ENCODE peak calls at places on chromosomes 16 and 17, in five cellular contexts. One of them, this sample, is unnamed.

GRCh38 chr17:81563861-81564586 is 11.9 kb upstream of the FAAP100 start:
- DNase-seq in A549: no peak
- DNase-seq in SK-N-SH: no peak
- DNase-seq in GM23338: no peak
- DNase-seq in HCT116: no peak
- DNase-seq in this sample: peak

GRCh38 chr17:9050801-9051401 is 29.6 kb downstream of the NTN1 start:
- DNase-seq in SK-N-SH: no peak
- DNase-seq in GM23338: peak
- DNase-seq in HCT116: peak
- DNase-seq in A549: peak
- DNase-seq in this sample: no peak

GRCh38 chr17:72192409-72193192 is 71.8 kb downstream of the SOX9 start:
- DNase-seq in HCT116: no peak
- DNase-seq in GM23338: no peak
- DNase-seq in A549: no peak
- DNase-seq in SK-N-SH: no peak
- DNase-seq in this sample: no peak

GRCh38 chr17:4800462-4801185 is 1.5 kb downstream of the C17orf114 start:
- DNase-seq in SK-N-SH: no peak
- DNase-seq in A549: no peak
- DNase-seq in GM23338: no peak
- DNase-seq in HCT116: no peak
- DNase-seq in this sample: no peak

GRCh38 chr17:75848523-75849303 is 4.5 kb upstream of the UNC13D start:
- DNase-seq in SK-N-SH: peak
- DNase-seq in HCT116: peak
- DNase-seq in GM23338: peak
- DNase-seq in A549: peak
- DNase-seq in this sample: no peak

GRCh38 chr17:37158290-37158689 is 209.5 kb downstream of the AATF start:
- DNase-seq in GM23338: no peak
- DNase-seq in A549: no peak
- DNase-seq in HCT116: no peak
- DNase-seq in SK-N-SH: no peak
- DNase-seq in this sample: no peak

GRCh38 chr16:23835390-23836077 is at the start of gene PRKCB:
- DNase-seq in SK-N-SH: peak
- DNase-seq in A549: peak
- DNase-seq in HCT116: no peak
- DNase-seq in GM23338: peak
- DNase-seq in this sample: no peak

GRCh38 chr17:80487511-80487910 is 11.1 kb upstream of the NPTX1 start:
- DNase-seq in A549: no peak
- DNase-seq in SK-N-SH: no peak
- DNase-seq in GM23338: no peak
- DNase-seq in HCT116: no peak
- DNase-seq in this sample: no peak

GRCh38 chr16:67910162-67910561 is 17.1 kb downstream of the PSKH1 start:
- DNase-seq in A549: no peak
- DNase-seq in GM23338: no peak
- DNase-seq in SK-N-SH: peak
- DNase-seq in HCT116: no peak
- DNase-seq in this sample: no peak

GRCh38 chr17:10727192-10727591 is 2.6 kb downstream of the TMEM220 start:
- DNase-seq in A549: no peak
- DNase-seq in GM23338: no peak
- DNase-seq in SK-N-SH: no peak
- DNase-seq in HCT116: no peak
- DNase-seq in this sample: no peak

GRCh38 chr17:4968916-4969550 is 1.4 kb upstream of the SPAG7 start:
- DNase-seq in HCT116: no peak
- DNase-seq in GM23338: no peak
- DNase-seq in A549: peak
- DNase-seq in SK-N-SH: peak
- DNase-seq in this sample: peak

GRCh38 chr16:1183235-1183907 is 30.5 kb downstream of the CACNA1H start:
- DNase-seq in GM23338: no peak
- DNase-seq in A549: peak
- DNase-seq in HCT116: no peak
- DNase-seq in SK-N-SH: peak
- DNase-seq in this sample: no peak

GRCh38 chr16:9123871-9124270 is 32.4 kb downstream of the HAPSTR1 start:
- DNase-seq in HCT116: peak
- DNase-seq in SK-N-SH: no peak
- DNase-seq in A549: peak
- DNase-seq in GM23338: no peak
- DNase-seq in this sample: peak

GRCh38 chr16:82264781-82265180 is 94.8 kb upstream of the MPHOSPH6 start:
- DNase-seq in GM23338: peak
- DNase-seq in SK-N-SH: no peak
- DNase-seq in HCT116: no peak
- DNase-seq in A549: no peak
- DNase-seq in this sample: no peak

GRCh38 chr16:49934557-49935260 is 78.8 kb upstream of the ZNF423 start:
- DNase-seq in HCT116: no peak
- DNase-seq in GM23338: no peak
- DNase-seq in SK-N-SH: no peak
- DNase-seq in A549: no peak
- DNase-seq in this sample: no peak

GRCh38 chr16:57661936-57662906 is 5.9 kb upstream of the ADGRG3 start:
- DNase-seq in SK-N-SH: no peak
- DNase-seq in GM23338: no peak
- DNase-seq in A549: no peak
- DNase-seq in HCT116: no peak
- DNase-seq in this sample: no peak

GRCh38 chr17:40338058-40338457 is 26.5 kb downstream of the GJD3 start:
- DNase-seq in A549: no peak
- DNase-seq in SK-N-SH: no peak
- DNase-seq in GM23338: no peak
- DNase-seq in HCT116: no peak
- DNase-seq in this sample: no peak

GRCh38 chr16:52861614-52862022 is 191.1 kb downstream of the CHD9NB start:
- DNase-seq in SK-N-SH: peak
- DNase-seq in GM23338: peak
- DNase-seq in A549: no peak
- DNase-seq in HCT116: peak
- DNase-seq in this sample: no peak

GRCh38 chr17:19867094-19867653 is 562 bp downstream of the ULK2 start:
- DNase-seq in GM23338: peak
- DNase-seq in HCT116: peak
- DNase-seq in SK-N-SH: peak
- DNase-seq in A549: peak
- DNase-seq in this sample: no peak

GRCh38 chr17:41521574-41522261 is 3.0 kb upstream of the KRT15 start:
- DNase-seq in GM23338: peak
- DNase-seq in HCT116: peak
- DNase-seq in A549: peak
- DNase-seq in SK-N-SH: no peak
- DNase-seq in this sample: no peak

GRCh38 chr17:42647778-42648177 is 11.3 kb upstream of the TUBG2 start:
- DNase-seq in GM23338: no peak
- DNase-seq in HCT116: no peak
- DNase-seq in SK-N-SH: no peak
- DNase-seq in A549: no peak
- DNase-seq in this sample: no peak

GRCh38 chr17:43827596-43827995 is 5.3 kb downstream of the MPP3 start:
- DNase-seq in A549: no peak
- DNase-seq in SK-N-SH: no peak
- DNase-seq in HCT116: no peak
- DNase-seq in GM23338: no peak
- DNase-seq in this sample: no peak

GRCh38 chr16:10895053-10895946 is 18.3 kb downstream of the CIITA start:
- DNase-seq in A549: peak
- DNase-seq in HCT116: no peak
- DNase-seq in GM23338: peak
- DNase-seq in SK-N-SH: no peak
- DNase-seq in this sample: no peak

DNA sequence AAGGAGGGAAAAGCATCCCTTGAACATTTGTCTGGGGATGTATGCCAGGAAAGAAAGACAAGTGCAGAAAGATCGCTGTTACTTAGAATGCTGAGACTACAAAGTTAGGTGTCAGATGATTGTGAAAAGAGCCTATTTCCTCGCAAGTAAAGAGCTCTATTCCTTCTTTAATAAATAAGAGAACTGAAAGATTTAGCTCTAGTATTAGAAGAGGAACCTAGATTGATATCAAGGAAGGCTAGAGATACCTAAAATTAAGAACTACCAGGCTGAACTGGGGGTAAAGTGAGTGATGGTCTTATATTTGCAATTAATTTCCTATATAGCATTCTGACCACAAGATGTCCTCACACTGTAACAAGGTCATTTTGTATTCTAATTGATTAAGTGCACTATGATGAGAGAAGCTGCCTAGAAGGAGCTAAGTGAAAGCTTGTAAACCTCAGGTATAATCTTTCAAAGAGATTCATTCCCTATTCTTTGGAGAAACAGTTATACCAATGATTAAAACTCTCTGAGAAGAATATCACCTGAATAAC is 62.3 kb downstream of the SSH2 start:
- DNase-seq in SK-N-SH: no peak
- DNase-seq in A549: no peak
- DNase-seq in GM23338: peak
- DNase-seq in HCT116: no peak
- DNase-seq in this sample: no peak
- TF ChIP-seq CTCF in SK-N-SH: peak
- TF ChIP-seq CTCF in A549: peak
- TF ChIP-seq CTCF in GM23338: peak
- TF ChIP-seq CTCF in HCT116: peak
- TF ChIP-seq CTCF in this sample: no peak

GRCh38 chr16:31535737-31536136 is 8.0 kb downstream of the AHSP start:
- DNase-seq in A549: no peak
- DNase-seq in SK-N-SH: no peak
- DNase-seq in GM23338: no peak
- DNase-seq in HCT116: no peak
- DNase-seq in this sample: no peak
- TF ChIP-seq REST in A549: no peak
- TF ChIP-seq REST in SK-N-SH: no peak
- TF ChIP-seq REST in GM23338: no peak
- TF ChIP-seq REST in HCT116: no peak
- TF ChIP-seq REST in this sample: no peak

DNA sequence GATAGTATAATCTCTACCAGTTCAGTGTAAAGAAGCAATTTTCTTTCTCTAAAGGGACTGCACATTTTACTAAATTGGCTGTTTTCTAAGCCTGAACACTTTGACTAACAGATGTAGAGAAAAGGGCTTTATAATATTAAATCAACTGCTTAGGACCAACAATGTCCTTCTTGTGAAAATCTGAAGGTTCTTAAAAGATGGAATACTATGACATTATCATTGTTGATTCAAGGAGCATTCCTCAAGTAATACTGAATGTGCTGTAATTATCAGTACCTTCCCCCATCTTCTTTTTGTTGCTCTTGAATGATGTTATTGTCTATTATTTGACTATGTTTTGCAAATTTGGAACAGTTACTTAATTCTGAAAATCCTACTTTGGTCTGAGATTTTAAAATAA is 52.9 kb downstream of the TAOK1 start:
- DNase-seq in A549: no peak
- DNase-seq in HCT116: no peak
- DNase-seq in SK-N-SH: no peak
- DNase-seq in GM23338: no peak
- DNase-seq in this sample: no peak
- TF ChIP-seq CTCF in A549: no peak
- TF ChIP-seq CTCF in HCT116: no peak
- TF ChIP-seq CTCF in SK-N-SH: no peak
- TF ChIP-seq CTCF in GM23338: no peak
- TF ChIP-seq CTCF in this sample: no peak

GRCh38 chr17:1422907-1423306 is 22.9 kb upstream of the YWHAE start:
- DNase-seq in HCT116: no peak
- DNase-seq in GM23338: no peak
- DNase-seq in A549: peak
- DNase-seq in SK-N-SH: no peak
- DNase-seq in this sample: no peak
- TF ChIP-seq REST in HCT116: no peak
- TF ChIP-seq REST in GM23338: no peak
- TF ChIP-seq REST in A549: no peak
- TF ChIP-seq REST in SK-N-SH: no peak
- TF ChIP-seq REST in this sample: no peak

DNA sequence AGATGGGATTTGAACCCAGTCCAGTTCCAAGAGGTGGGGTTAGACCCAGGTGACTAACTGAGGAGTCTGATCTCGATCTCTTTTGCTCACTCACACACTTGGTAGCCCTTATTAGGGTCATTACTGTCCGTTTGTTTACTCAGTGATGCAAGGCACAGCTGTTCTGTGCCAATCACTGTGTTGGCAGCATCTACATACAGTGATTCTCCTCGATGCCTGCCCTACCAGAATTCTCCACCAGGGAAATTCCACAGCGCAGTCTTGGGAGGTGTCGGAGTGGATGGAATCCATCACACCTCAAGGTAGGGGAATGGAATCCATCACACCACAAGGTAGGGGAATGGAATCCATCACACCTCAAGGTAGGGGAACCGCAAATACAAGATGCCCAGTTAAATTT is 279.6 kb downstream of the MAF start:
- DNase-seq in GM23338: no peak
- DNase-seq in A549: no peak
- DNase-seq in SK-N-SH: no peak
- DNase-seq in HCT116: no peak
- DNase-seq in this sample: no peak
- TF ChIP-seq CTCF in GM23338: no peak
- TF ChIP-seq CTCF in A549: no peak
- TF ChIP-seq CTCF in SK-N-SH: no peak
- TF ChIP-seq CTCF in HCT116: no peak
- TF ChIP-seq CTCF in this sample: no peak

DNA sequence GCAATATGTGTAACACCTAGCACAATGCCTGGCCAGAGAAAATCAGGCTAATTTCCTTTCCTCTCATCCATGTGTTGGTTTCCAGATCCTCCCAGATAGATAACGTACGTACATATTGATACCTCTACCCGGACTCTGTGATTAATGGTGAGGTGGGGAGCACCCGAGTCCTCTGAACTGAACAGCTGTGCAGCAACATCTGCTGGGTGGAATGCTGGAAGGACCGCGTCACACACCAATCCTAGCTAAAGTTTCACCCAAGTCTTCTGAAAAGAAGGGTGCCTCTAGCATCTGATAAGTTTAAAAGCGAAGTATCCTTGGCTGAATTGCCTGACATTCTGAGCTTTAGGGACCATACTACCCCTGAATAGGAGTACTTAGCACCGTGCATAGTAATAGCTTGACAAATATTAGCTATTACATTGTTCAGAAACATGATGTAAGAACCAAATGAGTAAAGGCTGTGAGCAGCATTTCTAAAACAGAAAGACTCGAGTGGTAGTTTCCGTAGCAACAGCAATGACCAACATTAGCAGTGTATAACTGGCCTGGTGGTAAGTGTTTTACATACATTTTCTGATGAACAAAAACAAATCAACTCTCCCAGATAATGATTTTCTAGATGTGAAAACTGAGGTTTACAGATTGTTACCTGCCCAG is 91.4 kb downstream of the SYCE1L start:
- DNase-seq in SK-N-SH: no peak
- DNase-seq in A549: no peak
- DNase-seq in GM23338: peak
- DNase-seq in HCT116: no peak
- DNase-seq in this sample: no peak
- TF ChIP-seq REST in SK-N-SH: no peak
- TF ChIP-seq REST in A549: no peak
- TF ChIP-seq REST in GM23338: no peak
- TF ChIP-seq REST in HCT116: no peak
- TF ChIP-seq REST in this sample: no peak

This sample was measured in HL-60.